ENCODE peak calls at places on chromosomes 16 and 17, in ten cellular contexts. One of them, this sample, is unnamed.

GRCh38 chr17:66767164-66767933 is 67.6 kb upstream of the CACNG5 start:
- DNase-seq in spleen: no peak
- DNase-seq in kidney: no peak
- DNase-seq in progenitor cell of endocrine pancreas: no peak
- DNase-seq in uterus: no peak
- DNase-seq in thoracic aorta: no peak
- DNase-seq in stomach: no peak
- DNase-seq in fibroblast of pulmonary artery: no peak
- DNase-seq in epithelial cell of esophagus: no peak
- DNase-seq in PC-9: no peak
- DNase-seq in this sample: no peak

GRCh38 chr16:77723108-77723514 is 797 bp downstream of the NUDT7 start:
- DNase-seq in spleen: no peak
- DNase-seq in kidney: no peak
- DNase-seq in progenitor cell of endocrine pancreas: no peak
- DNase-seq in uterus: peak
- DNase-seq in thoracic aorta: no peak
- DNase-seq in stomach: no peak
- DNase-seq in fibroblast of pulmonary artery: peak
- DNase-seq in epithelial cell of esophagus: no peak
- DNase-seq in PC-9: no peak
- DNase-seq in this sample: peak

GRCh38 chr17:67571478-67571877 is 146.3 kb upstream of the NOL11 start:
- DNase-seq in spleen: no peak
- DNase-seq in kidney: no peak
- DNase-seq in progenitor cell of endocrine pancreas: no peak
- DNase-seq in uterus: no peak
- DNase-seq in thoracic aorta: no peak
- DNase-seq in stomach: no peak
- DNase-seq in fibroblast of pulmonary artery: no peak
- DNase-seq in epithelial cell of esophagus: no peak
- DNase-seq in PC-9: no peak
- DNase-seq in this sample: no peak

GRCh38 chr17:1050996-1051925 is 54.3 kb downstream of the TIMM22 start:
- DNase-seq in spleen: peak
- DNase-seq in kidney: peak
- DNase-seq in progenitor cell of endocrine pancreas: no peak
- DNase-seq in uterus: no peak
- DNase-seq in thoracic aorta: no peak
- DNase-seq in stomach: no peak
- DNase-seq in fibroblast of pulmonary artery: no peak
- DNase-seq in epithelial cell of esophagus: no peak
- DNase-seq in PC-9: no peak
- DNase-seq in this sample: no peak

GRCh38 chr16:88552166-88552565 is 18.0 kb upstream of the ZC3H18 start:
- DNase-seq in spleen: no peak
- DNase-seq in kidney: no peak
- DNase-seq in progenitor cell of endocrine pancreas: no peak
- DNase-seq in uterus: no peak
- DNase-seq in thoracic aorta: no peak
- DNase-seq in stomach: no peak
- DNase-seq in fibroblast of pulmonary artery: no peak
- DNase-seq in epithelial cell of esophagus: no peak
- DNase-seq in PC-9: no peak
- DNase-seq in this sample: peak

GRCh38 chr16:52557236-52557635 is 10.3 kb upstream of the TOX3 start:
- DNase-seq in spleen: no peak
- DNase-seq in kidney: no peak
- DNase-seq in progenitor cell of endocrine pancreas: no peak
- DNase-seq in uterus: no peak
- DNase-seq in thoracic aorta: no peak
- DNase-seq in stomach: no peak
- DNase-seq in fibroblast of pulmonary artery: no peak
- DNase-seq in epithelial cell of esophagus: no peak
- DNase-seq in PC-9: no peak
- DNase-seq in this sample: no peak

GRCh38 chr17:81601525-81602120 is 35.3 kb downstream of the NPLOC4 start:
- DNase-seq in spleen: no peak
- DNase-seq in kidney: no peak
- DNase-seq in progenitor cell of endocrine pancreas: peak
- DNase-seq in uterus: no peak
- DNase-seq in thoracic aorta: no peak
- DNase-seq in stomach: peak
- DNase-seq in fibroblast of pulmonary artery: peak
- DNase-seq in epithelial cell of esophagus: peak
- DNase-seq in PC-9: peak
- DNase-seq in this sample: peak

GRCh38 chr16:87359121-87359520 is 24.5 kb downstream of the FBXO31 start:
- DNase-seq in spleen: no peak
- DNase-seq in kidney: no peak
- DNase-seq in progenitor cell of endocrine pancreas: no peak
- DNase-seq in uterus: no peak
- DNase-seq in thoracic aorta: no peak
- DNase-seq in stomach: no peak
- DNase-seq in fibroblast of pulmonary artery: no peak
- DNase-seq in epithelial cell of esophagus: no peak
- DNase-seq in PC-9: no peak
- DNase-seq in this sample: no peak

GRCh38 chr16:53156516-53156915 is 101.7 kb downstream of the CHD9 start:
- DNase-seq in spleen: no peak
- DNase-seq in kidney: no peak
- DNase-seq in progenitor cell of endocrine pancreas: no peak
- DNase-seq in uterus: no peak
- DNase-seq in thoracic aorta: no peak
- DNase-seq in stomach: no peak
- DNase-seq in fibroblast of pulmonary artery: no peak
- DNase-seq in epithelial cell of esophagus: no peak
- DNase-seq in PC-9: no peak
- DNase-seq in this sample: no peak

GRCh38 chr16:58500329-58501241 is 642 bp downstream of the NDRG4 start:
- DNase-seq in spleen: peak
- DNase-seq in kidney: peak
- DNase-seq in progenitor cell of endocrine pancreas: no peak
- DNase-seq in uterus: no peak
- DNase-seq in thoracic aorta: no peak
- DNase-seq in stomach: no peak
- DNase-seq in fibroblast of pulmonary artery: no peak
- DNase-seq in epithelial cell of esophagus: no peak
- DNase-seq in PC-9: no peak
- DNase-seq in this sample: no peak

GRCh38 chr16:81940781-81941560 is 70.3 kb downstream of the SDR42E1 start:
- DNase-seq in spleen: no peak
- DNase-seq in kidney: no peak
- DNase-seq in progenitor cell of endocrine pancreas: no peak
- DNase-seq in uterus: no peak
- DNase-seq in thoracic aorta: no peak
- DNase-seq in stomach: no peak
- DNase-seq in fibroblast of pulmonary artery: peak
- DNase-seq in epithelial cell of esophagus: peak
- DNase-seq in PC-9: peak
- DNase-seq in this sample: no peak
- TF ChIP-seq CTCF in spleen: peak
- TF ChIP-seq CTCF in kidney: peak
- TF ChIP-seq CTCF in progenitor cell of endocrine pancreas: peak
- TF ChIP-seq CTCF in uterus: peak
- TF ChIP-seq CTCF in thoracic aorta: peak
- TF ChIP-seq CTCF in stomach: no peak
- TF ChIP-seq CTCF in fibroblast of pulmonary artery: peak
- TF ChIP-seq CTCF in epithelial cell of esophagus: peak
- TF ChIP-seq CTCF in PC-9: peak
- TF ChIP-seq CTCF in this sample: peak

DNA sequence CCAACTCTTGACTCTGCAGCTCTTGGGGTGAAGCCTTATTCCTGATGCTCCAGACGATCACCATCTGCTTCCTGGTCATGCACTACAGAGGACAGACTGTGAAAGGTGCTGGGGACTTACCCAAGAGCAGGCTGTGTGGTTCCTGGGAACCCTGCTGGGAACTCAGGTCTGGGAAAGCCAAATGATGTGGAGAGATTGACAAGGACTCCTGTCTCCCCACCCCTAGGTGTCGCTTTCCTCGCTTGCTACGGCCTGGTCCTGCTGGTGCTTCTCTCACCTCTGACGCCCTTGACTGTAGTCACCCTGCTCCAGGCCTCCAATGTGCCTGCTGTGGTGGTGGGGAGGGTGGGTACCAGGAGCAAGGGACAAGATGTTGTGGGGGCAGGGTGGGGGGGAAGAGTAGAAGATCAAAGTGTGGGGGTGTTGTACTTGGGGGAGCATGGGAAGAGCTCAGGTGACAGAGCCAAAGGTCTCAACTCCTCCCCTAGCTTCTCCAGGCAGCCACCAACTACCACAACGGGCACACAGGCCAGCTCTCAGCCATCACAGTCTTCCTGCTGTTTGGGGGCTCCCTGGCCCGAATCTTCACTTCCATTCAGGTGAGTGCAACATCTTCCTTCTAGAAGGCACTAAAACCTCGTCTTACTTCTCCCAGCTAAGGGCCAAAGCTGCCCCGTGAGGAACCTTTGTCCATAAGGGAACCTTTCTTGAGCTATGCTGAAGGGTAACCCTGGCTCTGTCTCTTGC is 3.0 kb downstream of the SOX15 start:
- DNase-seq in spleen: no peak
- DNase-seq in kidney: peak
- DNase-seq in progenitor cell of endocrine pancreas: no peak
- DNase-seq in uterus: no peak
- DNase-seq in thoracic aorta: no peak
- DNase-seq in stomach: peak
- DNase-seq in fibroblast of pulmonary artery: no peak
- DNase-seq in epithelial cell of esophagus: peak
- DNase-seq in PC-9: peak
- DNase-seq in this sample: no peak
- TF ChIP-seq CTCF in spleen: no peak
- TF ChIP-seq CTCF in kidney: no peak
- TF ChIP-seq CTCF in progenitor cell of endocrine pancreas: peak
- TF ChIP-seq CTCF in uterus: no peak
- TF ChIP-seq CTCF in thoracic aorta: no peak
- TF ChIP-seq CTCF in stomach: no peak
- TF ChIP-seq CTCF in fibroblast of pulmonary artery: peak
- TF ChIP-seq CTCF in epithelial cell of esophagus: peak
- TF ChIP-seq CTCF in PC-9: peak
- TF ChIP-seq CTCF in this sample: peak

GRCh38 chr16:83743720-83744119 is 64.1 kb upstream of the HSBP1 start:
- DNase-seq in spleen: no peak
- DNase-seq in kidney: no peak
- DNase-seq in progenitor cell of endocrine pancreas: no peak
- DNase-seq in uterus: no peak
- DNase-seq in thoracic aorta: no peak
- DNase-seq in stomach: no peak
- DNase-seq in fibroblast of pulmonary artery: no peak
- DNase-seq in epithelial cell of esophagus: no peak
- DNase-seq in PC-9: no peak
- DNase-seq in this sample: no peak

GRCh38 chr16:83742076-83742475 is 65.7 kb upstream of the HSBP1 start:
- DNase-seq in spleen: no peak
- DNase-seq in kidney: no peak
- DNase-seq in progenitor cell of endocrine pancreas: no peak
- DNase-seq in uterus: no peak
- DNase-seq in thoracic aorta: no peak
- DNase-seq in stomach: no peak
- DNase-seq in fibroblast of pulmonary artery: no peak
- DNase-seq in epithelial cell of esophagus: no peak
- DNase-seq in PC-9: no peak
- DNase-seq in this sample: no peak

GRCh38 chr16:83744521-83744981 is 63.2 kb upstream of the HSBP1 start:
- DNase-seq in spleen: peak
- DNase-seq in kidney: peak
- DNase-seq in progenitor cell of endocrine pancreas: no peak
- DNase-seq in uterus: no peak
- DNase-seq in thoracic aorta: no peak
- DNase-seq in stomach: no peak
- DNase-seq in fibroblast of pulmonary artery: no peak
- DNase-seq in epithelial cell of esophagus: peak
- DNase-seq in PC-9: peak
- DNase-seq in this sample: no peak

GRCh38 chr16:83742520-83742919 is 65.3 kb upstream of the HSBP1 start:
- DNase-seq in spleen: no peak
- DNase-seq in kidney: no peak
- DNase-seq in progenitor cell of endocrine pancreas: no peak
- DNase-seq in uterus: no peak
- DNase-seq in thoracic aorta: no peak
- DNase-seq in stomach: no peak
- DNase-seq in fibroblast of pulmonary artery: no peak
- DNase-seq in epithelial cell of esophagus: no peak
- DNase-seq in PC-9: no peak
- DNase-seq in this sample: no peak

DNA sequence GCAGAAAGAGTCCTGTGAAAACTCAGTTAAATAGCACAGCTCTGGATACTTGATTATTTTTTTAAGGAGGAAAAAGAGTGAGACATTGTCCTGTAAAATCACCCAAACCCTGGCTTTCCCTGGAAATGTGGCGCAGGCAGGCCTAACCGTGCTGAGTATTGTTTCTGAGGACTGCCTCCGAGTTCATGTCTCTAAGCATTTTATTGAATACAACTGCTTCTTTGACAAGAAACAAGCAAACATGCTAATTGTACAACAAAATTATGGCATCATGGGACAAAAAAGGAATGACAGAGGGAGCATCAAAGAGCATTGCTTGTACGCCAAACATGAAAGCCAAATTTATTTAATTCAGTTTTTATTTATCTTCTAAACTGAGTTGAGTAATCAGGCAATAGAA is 64.5 kb upstream of the HSBP1 start:
- DNase-seq in spleen: no peak
- DNase-seq in kidney: no peak
- DNase-seq in progenitor cell of endocrine pancreas: no peak
- DNase-seq in uterus: no peak
- DNase-seq in thoracic aorta: no peak
- DNase-seq in stomach: no peak
- DNase-seq in fibroblast of pulmonary artery: no peak
- DNase-seq in epithelial cell of esophagus: no peak
- DNase-seq in PC-9: no peak
- DNase-seq in this sample: no peak
- TF ChIP-seq CTCF in spleen: no peak
- TF ChIP-seq CTCF in kidney: no peak
- TF ChIP-seq CTCF in progenitor cell of endocrine pancreas: no peak
- TF ChIP-seq CTCF in uterus: no peak
- TF ChIP-seq CTCF in thoracic aorta: no peak
- TF ChIP-seq CTCF in stomach: no peak
- TF ChIP-seq CTCF in fibroblast of pulmonary artery: no peak
- TF ChIP-seq CTCF in epithelial cell of esophagus: no peak
- TF ChIP-seq CTCF in PC-9: no peak
- TF ChIP-seq CTCF in this sample: no peak

DNA sequence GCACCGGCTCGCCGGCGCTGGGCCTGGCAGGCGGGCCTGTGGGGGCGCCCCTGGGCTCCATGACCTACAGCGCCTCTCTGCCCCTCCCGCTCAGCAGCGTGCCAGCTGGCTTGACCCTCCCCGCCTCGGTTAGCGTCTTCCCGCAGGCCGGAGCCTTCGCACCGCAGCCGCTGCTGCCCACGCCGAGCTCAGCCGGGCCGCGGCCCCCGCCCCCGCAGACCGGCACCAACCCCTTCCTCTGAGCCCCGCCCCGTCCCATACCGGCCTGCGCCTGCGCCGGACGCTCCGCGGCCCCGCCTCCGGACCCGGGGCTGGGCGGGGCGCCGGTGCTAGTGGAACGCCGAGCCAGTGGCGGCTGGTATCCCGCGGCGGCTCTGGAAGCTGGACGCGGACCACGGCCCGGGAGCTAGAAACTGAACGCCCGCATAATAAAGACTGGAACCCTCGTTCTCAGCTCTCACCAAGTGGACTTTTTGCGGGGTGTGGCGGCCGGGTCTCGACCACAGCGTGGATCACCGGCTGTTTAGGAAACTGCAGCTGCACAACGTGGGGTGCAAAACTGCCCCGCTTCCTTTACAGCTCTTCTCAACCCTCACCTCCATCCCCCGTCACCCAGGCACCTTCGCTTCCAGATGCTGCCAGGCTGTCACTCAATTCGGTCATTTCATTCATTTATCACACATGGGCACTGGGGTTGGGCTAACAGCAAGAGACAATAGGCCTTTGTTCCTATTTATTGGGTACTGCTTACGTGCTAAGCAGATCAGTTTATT is 4.9 kb upstream of the SPATA20 start:
- DNase-seq in spleen: peak
- DNase-seq in kidney: peak
- DNase-seq in progenitor cell of endocrine pancreas: peak
- DNase-seq in uterus: peak
- DNase-seq in thoracic aorta: no peak
- DNase-seq in stomach: peak
- DNase-seq in fibroblast of pulmonary artery: peak
- DNase-seq in epithelial cell of esophagus: peak
- DNase-seq in PC-9: no peak
- DNase-seq in this sample: peak
- TF ChIP-seq CTCF in spleen: peak
- TF ChIP-seq CTCF in kidney: peak
- TF ChIP-seq CTCF in progenitor cell of endocrine pancreas: peak
- TF ChIP-seq CTCF in uterus: peak
- TF ChIP-seq CTCF in thoracic aorta: no peak
- TF ChIP-seq CTCF in stomach: no peak
- TF ChIP-seq CTCF in fibroblast of pulmonary artery: no peak
- TF ChIP-seq CTCF in epithelial cell of esophagus: no peak
- TF ChIP-seq CTCF in PC-9: no peak
- TF ChIP-seq CTCF in this sample: peak